ENCODE peak calls at places on chromosome 14, in eight cellular contexts. M is vagina, B is A549, I is right lobe of liver, T is adrenal gland, S is breast epithelium, Y is uterus, H is tibial nerve. N is an unnamed sample.

GRCh38 chr14:92850492-92850891 is 56.4 kb downstream of the GOLGA5 start:
- DNase-seq in M (no peak), B (no peak), I (no peak), T (no peak), S (no peak), Y (no peak), H (no peak), N (no peak)

GRCh38 chr14:93207468-93208308 is 632 bp downstream of the UBR7 start:
- DNase-seq in M (no peak), B (peak), I (peak), T (peak), S (no peak), Y (no peak), H (peak), N (no peak)

GRCh38 chr14:35952584-35952983 is 126.4 kb downstream of the BRMS1L start:
- DNase-seq in M (no peak), B (no peak), I (no peak), T (no peak), S (no peak), Y (no peak), H (no peak), N (no peak)

GRCh38 chr14:102683399-102684275 is 91.2 kb downstream of the RCOR1 start:
- DNase-seq in M (no peak), B (no peak), I (peak), T (no peak), S (no peak), Y (no peak), H (no peak), N (no peak)

GRCh38 chr14:60768602-60769001 is 34.0 kb downstream of the MNAT1 start:
- DNase-seq in M (no peak), B (no peak), I (no peak), T (no peak), S (no peak), Y (no peak), H (no peak), N (no peak)

GRCh38 chr14:76352639-76353281 is 23.2 kb upstream of the ESRRB start:
- DNase-seq in M (no peak), B (peak), I (peak), T (peak), S (no peak), Y (peak), H (peak), N (peak)

GRCh38 chr14:101001311-101002069 is 98.0 kb upstream of the RTL1 start:
- DNase-seq in M (no peak), B (no peak), I (no peak), T (no peak), S (no peak), Y (no peak), H (no peak), N (no peak)

GRCh38 chr14:63544641-63545234 is 1.6 kb upstream of the PPP2R5E start:
- DNase-seq in M (no peak), B (peak), I (no peak), T (no peak), S (no peak), Y (no peak), H (no peak), N (no peak)

GRCh38 chr14:65169351-65169750 is 67.0 kb upstream of the MAX start:
- DNase-seq in M (no peak), B (no peak), I (no peak), T (no peak), S (no peak), Y (no peak), H (no peak), N (no peak)

GRCh38 chr14:76273346-76273745 is 102.6 kb upstream of the ESRRB start:
- DNase-seq in M (peak), B (no peak), I (no peak), T (no peak), S (no peak), Y (no peak), H (no peak), N (no peak)

GRCh38 chr14:100644383-100644782 is 57.2 kb upstream of the BEGAIN start:
- DNase-seq in M (no peak), B (no peak), I (no peak), T (no peak), S (no peak), Y (no peak), H (no peak), N (no peak)

GRCh38 chr14:56555921-56556570 is 23.6 kb upstream of the TMEM260 start:
- DNase-seq in M (no peak), B (peak), I (no peak), T (no peak), S (no peak), Y (no peak), H (no peak), N (no peak)

GRCh38 chr14:44657688-44658388 is 150.8 kb upstream of the FSCB start:
- DNase-seq in M (no peak), B (peak), I (no peak), T (no peak), S (no peak), Y (no peak), H (no peak), N (no peak)

GRCh38 chr14:41993687-41994086 is 387.0 kb downstream of the LRFN5 start:
- DNase-seq in M (no peak), B (no peak), I (no peak), T (no peak), S (no peak), Y (no peak), H (no peak), N (no peak)

GRCh38 chr14:59215353-59215752 is 26.9 kb downstream of the DAAM1 start:
- DNase-seq in M (no peak), B (no peak), I (peak), T (peak), S (peak), Y (peak), H (peak), N (peak)

GRCh38 chr14:106094654-106095189 is 568.3 kb downstream of the TMEM121 start:
- DNase-seq in M (no peak), B (peak), I (peak), T (no peak), S (no peak), Y (no peak), H (no peak), N (no peak)

GRCh38 chr14:89855961-89856360 is 98.6 kb downstream of the EFCAB11 start:
- DNase-seq in M (no peak), B (no peak), I (no peak), T (peak), S (no peak), Y (no peak), H (no peak), N (no peak)

GRCh38 chr14:35931346-35931745 is 105.2 kb downstream of the BRMS1L start:
- DNase-seq in M (no peak), B (no peak), I (no peak), T (no peak), S (no peak), Y (no peak), H (no peak), N (no peak)

GRCh38 chr14:92510972-92511371 is 2.6 kb upstream of the RIN3 start:
- DNase-seq in M (no peak), B (peak), I (no peak), T (no peak), S (no peak), Y (no peak), H (no peak), N (no peak)

GRCh38 chr14:39122330-39123138 is 8.4 kb downstream of the GEMIN2 start:
- DNase-seq in M (no peak), B (no peak), I (no peak), T (no peak), S (no peak), Y (no peak), H (no peak), N (no peak)

GRCh38 chr14:33452982-33453381 is 497.9 kb downstream of the EGLN3 start:
- DNase-seq in M (no peak), B (no peak), I (no peak), T (no peak), S (no peak), Y (no peak), H (no peak), N (no peak)

GRCh38 chr14:86935241-86935640 is 1057.7 kb downstream of the GALC start:
- DNase-seq in M (no peak), B (no peak), I (no peak), T (no peak), S (no peak), Y (no peak), H (no peak), N (no peak)

GRCh38 chr14:81018714-81019512 is 63.5 kb downstream of the TSHR start:
- DNase-seq in M (no peak), B (no peak), I (no peak), T (no peak), S (no peak), Y (no peak), H (no peak), N (no peak)

GRCh38 chr14:102071283-102071998 is 15.4 kb downstream of the HSP90AA1 start:
- DNase-seq in M (no peak), B (no peak), I (no peak), T (no peak), S (no peak), Y (no peak), H (no peak), N (no peak)

GRCh38 chr14:98249057-98249456 is 1022.9 kb downstream of the BCL11B start:
- DNase-seq in M (no peak), B (no peak), I (no peak), T (no peak), S (no peak), Y (no peak), H (no peak), N (no peak)

GRCh38 chr14:75373616-75374015 is 54.2 kb upstream of the JDP2 start:
- DNase-seq in M (peak), B (no peak), I (no peak), T (no peak), S (no peak), Y (no peak), H (no peak), N (no peak)

GRCh38 chr14:61234215-61234916 is 46.8 kb downstream of the TMEM30B start:
- DNase-seq in M (no peak), B (no peak), I (no peak), T (no peak), S (no peak), Y (no peak), H (no peak), N (no peak)

GRCh38 chr14:93834739-93835383 is 46.6 kb upstream of the PRIMA1 start:
- DNase-seq in M (no peak), B (no peak), I (no peak), T (no peak), S (no peak), Y (no peak), H (no peak), N (no peak)

GRCh38 chr14:38948171-38948570 is 154.9 kb downstream of the SEC23A start:
- DNase-seq in M (no peak), B (no peak), I (no peak), T (no peak), S (no peak), Y (no peak), H (no peak), N (no peak)

GRCh38 chr14:22854963-22855724 is 16.4 kb upstream of the LRP10 start:
- DNase-seq in M (no peak), B (peak), I (no peak), T (no peak), S (peak), Y (no peak), H (no peak), N (no peak)

GRCh38 chr14:34875031-34875922 is at the start of gene BAZ1A:
- DNase-seq in M (no peak), B (peak), I (peak), T (peak), S (peak), Y (peak), H (peak), N (peak)

GRCh38 chr14:34874386-34875030 is 652 bp downstream of the BAZ1A start:
- DNase-seq in M (no peak), B (peak), I (peak), T (peak), S (peak), Y (peak), H (peak), N (peak)

GRCh38 chr14:34873591-34874385 is 1.4 kb downstream of the BAZ1A start:
- DNase-seq in M (no peak), B (peak), I (peak), T (peak), S (peak), Y (peak), H (peak), N (peak)

GRCh38 chr14:34867199-34867598 is 8.0 kb downstream of the BAZ1A start:
- DNase-seq in M (no peak), B (no peak), I (no peak), T (no peak), S (no peak), Y (no peak), H (no peak), N (no peak)

DNA sequence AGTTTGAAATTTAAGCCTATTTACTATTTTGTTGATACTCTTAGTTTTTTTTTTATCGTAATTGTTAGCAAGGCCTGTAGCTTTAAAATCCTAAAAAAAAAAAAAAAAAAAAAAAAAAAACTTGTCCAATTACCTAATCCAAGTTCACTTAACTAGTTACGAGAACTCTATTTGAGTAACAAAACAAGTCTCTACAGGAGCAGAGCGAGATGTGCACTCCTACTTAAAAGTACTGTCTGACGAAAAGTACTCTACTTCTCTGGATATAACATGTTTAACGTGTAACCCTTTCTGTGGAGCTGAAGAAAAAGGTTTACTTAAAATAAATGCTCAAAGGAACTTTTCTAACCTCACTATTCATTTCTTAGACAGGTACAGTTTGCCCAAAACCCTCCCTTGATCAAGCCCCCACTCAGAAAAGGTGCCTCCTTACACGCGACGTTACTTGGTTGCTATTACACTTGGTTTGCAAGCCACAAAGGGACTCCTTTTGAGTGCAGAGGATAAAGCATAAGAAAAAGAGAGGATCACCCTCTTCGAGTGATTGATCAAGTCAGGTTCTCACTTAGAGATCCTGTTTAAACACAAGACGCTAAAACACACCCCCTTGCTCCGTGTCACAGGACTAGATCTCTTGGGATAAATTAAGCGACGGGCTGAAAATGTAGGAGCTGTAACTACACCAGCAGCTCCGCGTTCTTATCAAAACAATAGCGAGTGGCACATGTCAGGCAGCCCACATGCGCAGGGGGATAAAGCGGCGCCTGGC is 2.2 kb downstream of the BAZ1A start:
- DNase-seq in M (no peak), B (peak), I (no peak), T (no peak), S (no peak), Y (peak), H (no peak), N (no peak)
- TF ChIP-seq POLR2A in M (no peak), B (no peak), I (no peak), T (no peak), S (no peak), Y (no peak), H (peak), N (no peak)

DNA sequence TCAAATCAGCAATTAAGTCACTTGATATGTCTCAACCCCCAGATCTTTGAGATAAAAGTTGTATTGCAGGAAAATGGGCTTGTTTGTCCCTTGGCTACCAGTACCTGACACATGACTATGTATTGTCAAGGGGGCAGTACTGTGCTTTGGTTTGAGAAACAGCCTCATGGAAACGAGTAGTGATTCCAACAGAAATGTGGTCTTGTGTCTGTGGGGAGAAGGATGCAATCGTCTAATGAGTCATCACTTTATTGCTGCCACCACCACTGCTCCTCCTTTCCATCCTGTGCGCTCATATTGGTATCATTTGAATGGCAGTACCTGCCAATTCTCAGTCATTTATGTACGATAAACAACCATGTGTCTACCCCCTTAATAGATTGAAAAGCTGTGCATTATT is 72.8 kb upstream of the ARHGAP5 start:
- DNase-seq in M (no peak), B (peak), I (no peak), T (no peak), S (no peak), Y (no peak), H (no peak), N (peak)
- H3K27ac ChIP-seq in M (no peak), B (peak), I (no peak), T (no peak), S (no peak), Y (no peak), H (no peak), N (no peak)

DNA sequence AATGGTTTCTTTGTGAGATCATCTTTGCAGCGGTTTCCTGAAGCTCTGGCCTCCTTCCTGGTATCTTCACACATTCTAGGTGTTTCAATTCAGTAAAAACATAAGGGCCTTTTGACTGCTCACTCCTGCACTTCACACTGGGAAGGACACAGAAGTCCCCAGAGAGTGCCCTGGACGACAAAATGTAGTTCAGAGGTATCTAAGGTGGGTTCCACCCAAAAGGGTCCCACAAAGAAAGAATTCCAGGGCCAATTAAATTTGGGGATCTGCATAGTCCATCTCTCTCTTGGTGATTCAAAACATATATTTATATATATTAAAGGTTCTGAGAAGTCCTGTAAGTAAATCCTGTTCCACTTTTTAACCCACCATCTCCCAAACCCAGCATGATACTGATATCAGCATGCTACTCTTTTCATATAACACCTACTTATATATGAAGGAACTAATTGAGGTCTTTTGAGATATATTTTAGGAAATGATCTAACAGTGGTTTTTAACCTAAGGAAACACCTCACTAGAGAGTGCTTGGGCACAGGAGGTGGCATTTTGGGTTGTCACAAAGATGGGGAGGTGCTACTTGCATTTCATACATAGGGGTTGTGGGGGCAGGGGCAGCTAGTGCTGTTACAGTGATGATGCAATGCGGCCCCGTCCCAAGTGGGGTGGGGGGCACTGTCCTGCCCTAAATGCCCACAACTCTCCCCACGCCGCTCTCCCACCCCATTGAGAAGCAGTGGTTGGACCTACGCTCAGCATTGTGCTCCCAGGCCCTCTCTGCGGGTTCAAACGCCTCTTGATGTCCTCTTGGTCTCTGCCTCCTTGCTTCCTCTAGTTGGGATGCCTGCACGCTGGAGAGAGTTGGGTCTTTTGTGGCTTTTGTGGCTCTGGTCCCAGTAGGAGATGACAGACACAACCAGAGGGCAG is 109.4 kb downstream of the ARF6 start:
- DNase-seq in M (no peak), B (no peak), I (peak), T (no peak), S (no peak), Y (no peak), H (no peak), N (peak)
- TF ChIP-seq POLR2A in M (no peak), B (no peak), I (no peak), T (no peak), S (no peak), Y (no peak), H (no peak), N (no peak)

GRCh38 chr14:51464411-51464810 is 187.3 kb upstream of the FRMD6 start:
- DNase-seq in M (no peak), B (no peak), I (no peak), T (no peak), S (no peak), Y (no peak), H (no peak), N (no peak)

GRCh38 chr14:51462182-51462581 is 189.5 kb upstream of the FRMD6 start:
- DNase-seq in M (no peak), B (no peak), I (no peak), T (no peak), S (no peak), Y (no peak), H (no peak), N (no peak)

GRCh38 chr14:51460051-51460450 is 191.7 kb upstream of the FRMD6 start:
- DNase-seq in M (no peak), B (no peak), I (no peak), T (no peak), S (no peak), Y (no peak), H (no peak), N (no peak)

GRCh38 chr14:51463461-51463860 is 188.2 kb upstream of the FRMD6 start:
- DNase-seq in M (no peak), B (no peak), I (no peak), T (no peak), S (no peak), Y (no peak), H (no peak), N (no peak)

GRCh38 chr14:51462706-51463105 is 189.0 kb upstream of the FRMD6 start:
- DNase-seq in M (no peak), B (no peak), I (no peak), T (no peak), S (no peak), Y (no peak), H (no peak), N (no peak)
- H3K27ac ChIP-seq in M (no peak), B (no peak), I (no peak), T (no peak), S (no peak), Y (no peak), H (no peak), N (no peak)

DNA sequence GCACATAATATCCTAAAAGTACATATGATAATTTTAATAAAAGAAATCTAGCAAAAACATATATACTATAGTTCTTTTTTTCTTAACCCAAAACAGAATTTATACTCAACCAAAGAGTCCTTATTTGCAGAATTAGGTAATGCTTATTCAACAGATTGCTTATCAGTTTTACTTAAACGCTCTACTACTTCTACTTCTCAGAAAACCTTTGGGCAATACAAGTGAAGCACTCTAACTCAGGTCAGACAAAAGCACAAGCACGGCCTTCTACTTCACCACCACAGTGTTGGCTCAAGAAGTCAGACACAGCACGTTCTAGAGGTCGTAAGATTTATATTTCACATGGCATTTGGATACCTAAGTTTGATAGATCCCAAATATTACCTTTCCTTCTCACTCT is 29.2 kb downstream of the DICER1 start:
- DNase-seq in M (no peak), B (no peak), I (no peak), T (no peak), S (no peak), Y (no peak), H (no peak), N (no peak)
- TF ChIP-seq POLR2A in M (no peak), B (no peak), I (no peak), T (no peak), S (no peak), Y (no peak), H (no peak), N (no peak)

GRCh38 chr14:53016491-53016890 is 65.6 kb upstream of the FERMT2 start:
- DNase-seq in M (no peak), B (no peak), I (no peak), T (no peak), S (no peak), Y (no peak), H (no peak), N (no peak)
- H3K27ac ChIP-seq in M (no peak), B (no peak), I (no peak), T (no peak), S (no peak), Y (no peak), H (no peak), N (no peak)

N was measured in gastrocnemius medialis.